ENCODE peak calls at places on chromosomes 7 and 10, in nine cellular contexts. S, H, P, M, W, A, K, I and Q are unnamed samples.
A peak's percentile ranks its signal among the peaks of the same experiment; 100 is the strongest.

GRCh38 chr10:76665029-76665428 is 972.6 kb downstream of the KCNMA1 start:
- DNase-seq in K (no peak), S (no peak), W (no peak), P (no peak), I (no peak), A (no peak), H (no peak), M (no peak), Q (no peak)

GRCh38 chr7:55065511-55066229 is 46.9 kb downstream of the EGFR start:
- DNase-seq in K (peak; percentile 67), H (peak; percentile 57), M (no peak), P (no peak), A (no peak), W (no peak), I (no peak), S (no peak), Q (no peak)

GRCh38 chr10:100360234-100360633 is 13.2 kb downstream of the SCD start:
- DNase-seq in A (no peak), P (no peak), M (no peak), K (no peak), W (no peak), S (no peak), H (no peak), I (no peak), Q (no peak)

GRCh38 chr10:72292223-72292691 is 18.5 kb downstream of the DDIT4 start:
- DNase-seq in I (no peak), M (no peak), A (no peak), W (no peak), P (no peak), H (peak; percentile 90), K (no peak), S (no peak), Q (no peak)

GRCh38 chr7:116955340-116955739 is 2.0 kb downstream of the ST7 start:
- DNase-seq in K (no peak), S (no peak), W (no peak), A (no peak), I (no peak), P (no peak), M (no peak), H (no peak), Q (no peak)

GRCh38 chr7:139618482-139619366 is 95.2 kb downstream of the CLEC2L start:
- DNase-seq in P (peak; percentile 8), I (peak; percentile 45), W (no peak), M (peak; percentile 39), K (peak; percentile 63), H (peak; percentile 55), S (no peak), A (no peak), Q (no peak)

GRCh38 chr10:42782446-42783180 is at the start of gene BMS1:
- DNase-seq in I (peak; percentile 90), M (peak; percentile 81), P (peak; percentile 83), A (peak; percentile 88), K (peak; percentile 88), S (peak; percentile 74), H (peak; percentile 92), W (peak; percentile 91), Q (peak; percentile 74)

GRCh38 chr10:33819206-33819605 is 484.7 kb upstream of the NRP1 start:
- DNase-seq in K (no peak), I (no peak), W (no peak), A (no peak), S (no peak), M (no peak), P (no peak), H (no peak), Q (no peak)

GRCh38 chr7:36082216-36082615 is 70.8 kb upstream of the EEPD1 start:
- DNase-seq in W (no peak), S (no peak), K (no peak), M (no peak), P (no peak), A (no peak), I (no peak), H (no peak), Q (no peak)

GRCh38 chr7:36080843-36081242 is 72.2 kb upstream of the EEPD1 start:
- DNase-seq in I (no peak), H (no peak), P (no peak), M (no peak), W (no peak), K (no peak), A (no peak), S (no peak), Q (no peak)

GRCh38 chr7:36084485-36085091 is 68.5 kb upstream of the EEPD1 start:
- DNase-seq in P (no peak), S (peak; percentile 8), I (peak; percentile 69), W (no peak), K (peak; percentile 53), H (peak; percentile 83), A (peak; percentile 48), M (no peak), Q (no peak)

GRCh38 chr7:36083626-36084380 is 69.3 kb upstream of the EEPD1 start:
- DNase-seq in I (no peak), K (no peak), W (no peak), P (no peak), A (no peak), M (no peak), S (no peak), H (no peak), Q (no peak)

DNA sequence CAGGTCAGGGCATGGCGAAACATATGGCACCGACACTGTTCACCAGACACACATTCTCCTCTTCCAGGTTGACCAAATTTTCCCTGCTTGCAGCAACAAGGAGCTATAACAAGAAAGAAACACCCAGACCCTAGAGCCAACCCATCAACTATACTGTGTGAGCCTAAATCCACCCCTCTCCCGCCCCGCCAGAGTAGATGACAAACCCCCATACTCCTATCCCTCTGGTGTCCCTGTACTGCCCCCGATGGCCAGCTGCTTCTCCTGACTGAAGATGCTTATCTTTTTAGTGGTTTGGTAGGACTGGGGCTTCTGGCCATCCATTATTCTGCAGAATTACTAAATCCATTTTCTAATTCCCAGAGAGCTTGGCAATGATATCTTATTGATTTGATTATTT is 70.1 kb upstream of the EEPD1 start:
- DNase-seq in K (no peak), W (no peak), S (no peak), I (no peak), M (no peak), P (no peak), H (peak; percentile 25), A (no peak), Q (no peak)
- TF ChIP-seq CTCF in K (no peak), W (no peak), S (no peak), I (no peak), M (no peak), P (no peak), H (no peak), A (no peak), Q (no peak)

GRCh38 chr7:50278120-50278519 is 26.4 kb upstream of the IKZF1 start:
- DNase-seq in W (no peak), S (no peak), P (no peak), K (no peak), I (no peak), M (no peak), A (no peak), H (no peak), Q (no peak)

GRCh38 chr7:50285259-50285658 is 19.3 kb upstream of the IKZF1 start:
- DNase-seq in S (no peak), M (no peak), I (no peak), H (no peak), A (no peak), K (no peak), W (no peak), P (no peak), Q (no peak)

GRCh38 chr7:50283206-50283605 is 21.3 kb upstream of the IKZF1 start:
- DNase-seq in K (no peak), I (no peak), P (no peak), S (no peak), M (no peak), W (no peak), H (no peak), A (no peak), Q (no peak)

GRCh38 chr7:50284296-50284695 is 20.2 kb upstream of the IKZF1 start:
- DNase-seq in I (no peak), A (no peak), M (no peak), P (no peak), H (no peak), K (no peak), W (no peak), S (no peak), Q (no peak)

DNA sequence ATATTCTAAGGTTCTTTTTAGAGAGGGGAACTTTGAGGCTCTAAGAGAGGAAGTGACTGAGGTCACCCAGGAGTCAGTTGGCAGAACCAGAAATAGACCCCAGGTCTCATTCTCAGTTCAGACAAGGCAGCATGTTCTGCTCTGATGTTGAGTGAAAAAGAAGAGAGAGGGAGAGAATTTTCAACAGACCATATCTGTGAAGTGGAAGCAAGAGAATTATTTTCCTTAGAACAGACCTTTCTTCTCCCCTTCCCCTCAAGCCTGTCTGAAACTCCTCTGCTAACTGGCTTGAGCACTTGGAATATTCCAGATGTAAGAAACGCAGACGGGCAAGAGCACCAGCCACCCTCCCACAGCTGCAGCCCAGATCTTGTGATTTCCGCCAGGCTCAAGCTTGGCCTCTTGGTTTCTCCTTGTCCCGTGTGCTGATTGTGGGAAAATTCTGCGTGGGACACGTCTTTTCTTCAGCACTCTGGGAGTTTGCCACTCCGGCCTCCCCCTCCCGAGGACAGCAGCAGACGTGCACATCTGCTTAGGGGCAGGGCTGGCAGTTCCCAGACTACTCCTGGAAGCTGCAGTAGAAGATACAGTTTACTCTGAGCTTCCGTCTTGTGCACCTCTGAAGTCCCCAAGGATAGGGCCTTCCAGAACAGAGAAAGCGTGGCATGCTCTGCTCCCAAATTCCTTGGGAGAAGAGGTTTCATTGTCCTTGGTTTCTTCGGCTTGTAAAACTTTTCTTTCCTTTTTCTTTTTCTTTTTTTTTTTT is 22.7 kb upstream of the IKZF1 start:
- DNase-seq in I (no peak), W (peak; percentile 77), S (no peak), H (no peak), P (no peak), M (no peak), A (no peak), K (no peak), Q (no peak)
- TF ChIP-seq CTCF in I (no peak), W (no peak), S (no peak), H (no peak), P (no peak), M (no peak), A (no peak), K (no peak), Q (no peak)

DNA sequence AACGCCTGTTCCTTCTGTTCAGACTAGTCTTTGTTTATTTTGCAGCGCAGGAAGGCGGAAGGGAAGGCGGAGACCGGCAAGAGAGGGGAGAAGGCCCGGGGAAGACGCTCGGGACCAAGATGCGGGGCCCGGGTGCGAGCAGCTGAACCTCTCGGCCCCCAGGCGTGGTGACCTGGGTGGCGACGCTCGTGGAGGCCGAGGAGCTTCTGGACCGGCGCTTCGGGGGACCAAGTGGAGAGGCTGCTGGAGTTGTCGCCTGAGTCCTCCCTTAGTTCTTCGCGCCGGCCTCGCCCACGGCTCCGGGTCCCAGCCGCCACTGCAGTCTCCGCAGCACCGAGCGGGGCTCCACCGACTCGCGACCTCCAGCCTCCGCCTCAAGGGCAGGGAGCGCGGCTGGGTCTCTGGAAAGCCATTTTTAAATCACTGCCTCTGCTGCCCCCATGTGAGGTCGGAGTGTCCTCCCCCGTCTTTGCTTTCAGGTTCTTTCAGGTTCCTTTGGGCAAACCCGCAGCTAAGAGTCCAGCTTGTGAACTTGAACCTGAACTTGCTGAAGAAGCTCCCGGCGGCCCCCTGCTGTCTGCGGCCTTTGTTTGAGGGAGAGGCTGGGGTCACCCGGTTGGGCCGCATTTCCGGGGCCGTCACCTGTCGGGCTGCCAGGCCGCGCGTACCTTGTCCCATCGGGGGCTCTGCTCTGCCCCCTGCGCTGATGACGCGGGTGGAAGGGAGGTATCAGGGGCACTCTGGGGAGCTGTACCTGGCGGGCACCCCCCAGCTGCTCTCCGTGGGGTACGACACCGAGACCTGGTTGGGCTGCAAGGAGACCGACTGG is 136.0 kb downstream of the KIF20B start:
- DNase-seq in A (no peak), K (no peak), W (peak; percentile 61), H (peak; percentile 4), M (peak; percentile 26), S (no peak), P (no peak), I (no peak), Q (no peak)
- TF ChIP-seq CTCF in A (no peak), K (no peak), W (peak; percentile 6), H (no peak), M (no peak), S (peak; percentile 13), P (no peak), I (no peak), Q (no peak)

DNA sequence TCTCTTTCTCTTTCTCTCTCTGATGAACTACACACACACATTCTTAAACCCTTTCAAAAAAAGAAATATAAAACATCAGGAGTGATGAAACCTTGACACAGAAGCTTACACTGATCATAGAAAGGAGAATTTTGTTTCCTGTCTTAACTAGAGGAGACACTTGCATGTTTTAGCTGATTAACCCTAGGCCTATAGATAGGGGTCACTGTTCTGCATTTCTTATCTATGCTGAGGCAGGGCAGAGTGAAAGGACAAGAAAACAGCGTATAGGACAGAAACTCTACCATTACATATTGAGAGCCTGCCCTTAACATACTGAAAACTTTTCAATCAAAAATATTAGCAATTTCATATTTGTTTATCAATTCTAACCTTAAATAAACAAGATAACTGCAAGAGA is 680.6 kb upstream of the MBL2 start:
- DNase-seq in S (no peak), I (no peak), A (no peak), M (no peak), W (no peak), K (no peak), P (no peak), H (no peak), Q (no peak)
- TF ChIP-seq CTCF in S (no peak), I (peak; percentile 22), A (no peak), M (no peak), W (no peak), K (no peak), P (no peak), H (no peak), Q (no peak)